ENCODE peak calls at places on chromosomes 4 and X, in five cellular contexts. H is kidney glomerular epithelial cell, W is GM13976, A is A549, N is Kasumi-1. G is an unnamed sample.

GRCh38 chr4:6710282-6710681 is 617 bp upstream of the MRFAP1L1 start:
- DNase-seq in N (peak; percentile 22), H (no peak), W (no peak), A (no peak), G (no peak)

GRCh38 chr4:94714761-94715160 is 43.0 kb upstream of the BMPR1B start:
- DNase-seq in W (no peak), A (no peak), H (no peak), N (no peak), G (no peak)

GRCh38 chr4:128068927-128069326 is 7.8 kb downstream of the LARP1B start:
- DNase-seq in A (peak; percentile 72), H (no peak), N (peak; percentile 62), W (no peak), G (no peak)

GRCh38 chr4:61468091-61468720 is 268.1 kb downstream of the ADGRL3 start:
- DNase-seq in W (no peak), H (peak; percentile 20), N (no peak), A (peak; percentile 1), G (no peak)

GRCh38 chr4:7048642-7049041 is 5.5 kb downstream of the TADA2B start:
- DNase-seq in N (no peak), A (no peak), H (peak; percentile 26), W (no peak), G (no peak)

GRCh38 chr4:7418131-7418943 is 16.4 kb downstream of the PSAPL1 start:
- DNase-seq in N (no peak), W (no peak), H (no peak), A (no peak), G (no peak)

GRCh38 chr4:154982187-154983047 is 201.3 kb downstream of the RBM46 start:
- DNase-seq in N (peak; percentile 58), W (peak; percentile 39), H (peak; percentile 69), A (peak; percentile 43), G (peak; percentile 42)

GRCh38 chr4:90951037-90951436 is 823.8 kb downstream of the CCSER1 start:
- DNase-seq in W (no peak), H (peak; percentile 67), N (no peak), A (peak; percentile 81), G (no peak)

GRCh38 chrX:75155454-75155829 is 641 bp downstream of the ABCB7 start:
- DNase-seq in A (peak; percentile 1), H (no peak), N (peak; percentile 13), W (peak; percentile 27), G (no peak)

GRCh38 chr4:143085224-143085623 is 99.5 kb upstream of the USP38 start:
- DNase-seq in N (peak; percentile 10), W (no peak), A (peak; percentile 2), H (peak; percentile 1), G (no peak)

GRCh38 chr4:128516568-128516967 is 229.0 kb upstream of the PGRMC2 start:
- DNase-seq in A (no peak), N (no peak), W (peak; percentile 39), H (no peak), G (no peak)

GRCh38 chr4:159390648-159391047 is 287.8 kb downstream of the RAPGEF2 start:
- DNase-seq in H (peak; percentile 92), W (no peak), N (no peak), A (peak; percentile 57), G (no peak)

GRCh38 chrX:39331062-39331704 is 529.9 kb downstream of the MID1IP1 start:
- DNase-seq in A (no peak), W (no peak), H (no peak), N (no peak), G (no peak)

GRCh38 chrX:3697701-3698279 is 15.7 kb downstream of the PRKX start:
- DNase-seq in W (no peak), H (peak; percentile 43), N (no peak), A (no peak), G (no peak)

GRCh38 chr4:26542996-26543395 is 40.9 kb upstream of the TBC1D19 start:
- DNase-seq in A (no peak), N (no peak), W (no peak), H (no peak), G (no peak)

GRCh38 chrX:109840585-109840984 is 107.5 kb upstream of the ACSL4 start:
- DNase-seq in A (peak; percentile 69), W (no peak), N (peak; percentile 69), H (peak; percentile 77), G (no peak)

GRCh38 chrX:2572740-2573139 is 72.0 kb upstream of the DHRSX start:
- DNase-seq in N (no peak), W (no peak), H (no peak), A (peak; percentile 70), G (no peak)

GRCh38 chr4:67593741-67594175 is 35.2 kb downstream of the STAP1 start:
- DNase-seq in A (no peak), W (no peak), N (peak; percentile 19), H (no peak), G (no peak)

GRCh38 chr4:142091691-142092182 is 455.4 kb downstream of the IL15 start:
- DNase-seq in N (no peak), W (no peak), A (peak; percentile 93), H (peak; percentile 96), G (no peak)

GRCh38 chr4:12924253-12924652 is 559.9 kb downstream of the RAB28 start:
- DNase-seq in A (no peak), W (no peak), H (no peak), N (no peak), G (peak; percentile 5)

GRCh38 chr4:105146286-105147219 is at the start of gene TET2:
- DNase-seq in N (peak; percentile 86), H (peak; percentile 79), A (peak; percentile 79), W (peak; percentile 89), G (no peak)

GRCh38 chrX:47574609-47575325 is 7.5 kb upstream of the TIMP1 start:
- DNase-seq in N (no peak), H (no peak), A (no peak), W (no peak), G (no peak)

GRCh38 chr4:108988514-108989195 is 225.8 kb upstream of the ETNPPL start:
- DNase-seq in H (peak; percentile 70), A (no peak), N (no peak), W (no peak), G (no peak)

GRCh38 chr4:110636677-110637407 is 14.0 kb upstream of the PITX2 start:
- DNase-seq in N (no peak), H (no peak), W (no peak), A (peak; percentile 44), G (no peak)

GRCh38 chr4:8215641-8216442 is 16.8 kb downstream of the SH3TC1 start:
- DNase-seq in W (no peak), A (no peak), H (no peak), N (no peak), G (no peak)

GRCh38 chrX:1465261-1466231 is 12.8 kb upstream of the ASMTL start:
- DNase-seq in A (no peak), N (no peak), W (no peak), H (no peak), G (no peak)

GRCh38 chrX:149518236-149518635 is 13.1 kb upstream of the IDS start:
- DNase-seq in H (no peak), W (no peak), A (no peak), N (no peak), G (no peak)

GRCh38 chr4:8683462-8683861 is 90.9 kb downstream of the CPZ start:
- DNase-seq in N (no peak), W (no peak), H (no peak), A (no peak), G (no peak)

GRCh38 chr4:168866635-168867034 is 143.4 kb downstream of the CBR4 start:
- DNase-seq in H (no peak), N (no peak), A (no peak), W (no peak), G (no peak)

GRCh38 chrX:26470946-26471345 is 255.0 kb downstream of the MAGEB5 start:
- DNase-seq in H (no peak), W (no peak), N (no peak), A (no peak), G (no peak)

GRCh38 chr4:61277785-61278184 is 77.7 kb downstream of the ADGRL3 start:
- DNase-seq in H (no peak), A (no peak), W (no peak), N (no peak), G (no peak)

GRCh38 chrX:64427787-64428186 is 32.5 kb upstream of the MTMR8 start:
- DNase-seq in W (no peak), N (no peak), H (no peak), A (no peak), G (no peak)

GRCh38 chr4:98744372-98745150 is 86.2 kb upstream of the TSPAN5 start:
- DNase-seq in A (no peak), N (no peak), H (no peak), W (no peak), G (no peak)

GRCh38 chr4:168200685-168201084 is 108.3 kb downstream of the ANXA10 start:
- DNase-seq in W (no peak), A (peak; percentile 29), N (no peak), H (peak; percentile 2), G (no peak)

GRCh38 chr4:180380733-180381132 is 1862.5 kb upstream of the TENM3 start:
- DNase-seq in H (peak; percentile 4), W (no peak), N (no peak), A (peak; percentile 18), G (no peak)

GRCh38 chr4:146267826-146268225 is 53.5 kb downstream of the REELD1 start:
- DNase-seq in H (no peak), N (no peak), A (no peak), W (no peak), G (no peak)

GRCh38 chr4:169236901-169237626 is 33.7 kb downstream of the SH3RF1 start:
- DNase-seq in H (no peak), N (no peak), W (no peak), A (no peak), G (no peak)